ENCODE peak calls at places on chromosomes 3 and 15, in four cellular contexts. One of them, this sample, is unnamed.

GRCh38 chr15:77713281-77713680 is 80.6 kb upstream of the LINGO1 start:
- DNase-seq in ovary: no peak
- DNase-seq in suprapubic skin: no peak
- DNase-seq in tibial nerve: no peak
- DNase-seq in this sample: no peak

GRCh38 chr3:184491867-184492615 is 69.5 kb upstream of the EPHB3 start:
- DNase-seq in ovary: peak; percentile 51
- DNase-seq in suprapubic skin: no peak
- DNase-seq in tibial nerve: no peak
- DNase-seq in this sample: no peak

GRCh38 chr15:79682285-79682684 is 214.5 kb downstream of the MTHFS start:
- DNase-seq in ovary: peak; percentile 39
- DNase-seq in suprapubic skin: no peak
- DNase-seq in tibial nerve: no peak
- DNase-seq in this sample: no peak

GRCh38 chr3:20104167-20104661 is 64.0 kb downstream of the KAT2B start:
- DNase-seq in ovary: no peak
- DNase-seq in suprapubic skin: no peak
- DNase-seq in tibial nerve: no peak
- DNase-seq in this sample: no peak

GRCh38 chr15:59918994-59919951 is 84.8 kb upstream of the FOXB1 start:
- DNase-seq in ovary: no peak
- DNase-seq in suprapubic skin: no peak
- DNase-seq in tibial nerve: no peak
- DNase-seq in this sample: no peak

GRCh38 chr3:53217175-53217574 is 38.6 kb downstream of the TKT start:
- DNase-seq in ovary: no peak
- DNase-seq in suprapubic skin: no peak
- DNase-seq in tibial nerve: no peak
- DNase-seq in this sample: no peak

GRCh38 chr15:89122532-89123525 is 34.6 kb downstream of the ABHD2 start:
- DNase-seq in ovary: no peak
- DNase-seq in suprapubic skin: no peak
- DNase-seq in tibial nerve: no peak
- DNase-seq in this sample: no peak

GRCh38 chr3:42504334-42505202 is 2.1 kb downstream of the VIPR1 start:
- DNase-seq in ovary: no peak
- DNase-seq in suprapubic skin: peak; percentile 60
- DNase-seq in tibial nerve: no peak
- DNase-seq in this sample: peak; percentile 46

GRCh38 chr15:81013396-81013929 is 12.7 kb downstream of the TLNRD1 start:
- DNase-seq in ovary: no peak
- DNase-seq in suprapubic skin: no peak
- DNase-seq in tibial nerve: no peak
- DNase-seq in this sample: no peak

GRCh38 chr3:66297917-66298316 is 77.1 kb downstream of the SLC25A26 start:
- DNase-seq in ovary: no peak
- DNase-seq in suprapubic skin: no peak
- DNase-seq in tibial nerve: no peak
- DNase-seq in this sample: no peak

GRCh38 chr3:42179110-42179725 is 86.8 kb downstream of the CCK start:
- DNase-seq in ovary: peak; percentile 35
- DNase-seq in suprapubic skin: peak; percentile 49
- DNase-seq in tibial nerve: no peak
- DNase-seq in this sample: peak; percentile 65

GRCh38 chr3:194160158-194160557 is 24.2 kb downstream of the HES1 start:
- DNase-seq in ovary: no peak
- DNase-seq in suprapubic skin: no peak
- DNase-seq in tibial nerve: no peak
- DNase-seq in this sample: no peak

GRCh38 chr15:56919708-56920637 is 1.5 kb downstream of the TCF12 start:
- DNase-seq in ovary: peak; percentile 63
- DNase-seq in suprapubic skin: peak; percentile 63
- DNase-seq in tibial nerve: no peak
- DNase-seq in this sample: peak; percentile 75

GRCh38 chr3:184740509-184741258 is 28.8 kb upstream of the MAGEF1 start:
- DNase-seq in ovary: peak; percentile 5
- DNase-seq in suprapubic skin: peak; percentile 58
- DNase-seq in tibial nerve: no peak
- DNase-seq in this sample: no peak

GRCh38 chr3:63429905-63430304 is 151.8 kb downstream of the SYNPR start:
- DNase-seq in ovary: no peak
- DNase-seq in suprapubic skin: no peak
- DNase-seq in tibial nerve: no peak
- DNase-seq in this sample: no peak

GRCh38 chr3:97889814-97890213 is 68.0 kb downstream of the CRYBG3 start:
- DNase-seq in ovary: no peak
- DNase-seq in suprapubic skin: no peak
- DNase-seq in tibial nerve: no peak
- DNase-seq in this sample: no peak

GRCh38 chr3:144444061-144444460 is 472.4 kb downstream of the DIPK2A start:
- DNase-seq in ovary: no peak
- DNase-seq in suprapubic skin: no peak
- DNase-seq in tibial nerve: no peak
- DNase-seq in this sample: no peak

GRCh38 chr15:48190932-48191573 is 412 bp upstream of the CTXN2 start:
- DNase-seq in ovary: peak; percentile 70
- DNase-seq in suprapubic skin: no peak
- DNase-seq in tibial nerve: peak; percentile 22
- DNase-seq in this sample: no peak

GRCh38 chr3:46228259-46229222 is 13.7 kb upstream of the CCR3 start:
- DNase-seq in ovary: no peak
- DNase-seq in suprapubic skin: peak; percentile 81
- DNase-seq in tibial nerve: no peak
- DNase-seq in this sample: peak; percentile 77

GRCh38 chr3:12490547-12490946 is 6.3 kb downstream of the TSEN2 start:
- DNase-seq in ovary: no peak
- DNase-seq in suprapubic skin: no peak
- DNase-seq in tibial nerve: no peak
- DNase-seq in this sample: no peak

GRCh38 chr15:74815121-74815933 is 2.7 kb downstream of the LMAN1L start:
- DNase-seq in ovary: no peak
- DNase-seq in suprapubic skin: no peak
- DNase-seq in tibial nerve: no peak
- DNase-seq in this sample: no peak

GRCh38 chr15:74820056-74820455 is 6.4 kb upstream of the CPLX3 start:
- DNase-seq in ovary: no peak
- DNase-seq in suprapubic skin: no peak
- DNase-seq in tibial nerve: no peak
- DNase-seq in this sample: no peak

GRCh38 chr15:74815961-74816360 is 3.3 kb downstream of the LMAN1L start:
- DNase-seq in ovary: no peak
- DNase-seq in suprapubic skin: no peak
- DNase-seq in tibial nerve: no peak
- DNase-seq in this sample: no peak

GRCh38 chr15:74816624-74817369 is 4.2 kb downstream of the LMAN1L start:
- DNase-seq in ovary: no peak
- DNase-seq in suprapubic skin: no peak
- DNase-seq in tibial nerve: no peak
- DNase-seq in this sample: no peak

GRCh38 chr15:74817370-74817737 is 4.7 kb downstream of the LMAN1L start:
- DNase-seq in ovary: no peak
- DNase-seq in suprapubic skin: no peak
- DNase-seq in tibial nerve: no peak
- DNase-seq in this sample: no peak
- TF ChIP-seq CTCF in ovary: no peak
- TF ChIP-seq CTCF in suprapubic skin: no peak
- TF ChIP-seq CTCF in tibial nerve: no peak
- TF ChIP-seq CTCF in this sample: no peak

DNA sequence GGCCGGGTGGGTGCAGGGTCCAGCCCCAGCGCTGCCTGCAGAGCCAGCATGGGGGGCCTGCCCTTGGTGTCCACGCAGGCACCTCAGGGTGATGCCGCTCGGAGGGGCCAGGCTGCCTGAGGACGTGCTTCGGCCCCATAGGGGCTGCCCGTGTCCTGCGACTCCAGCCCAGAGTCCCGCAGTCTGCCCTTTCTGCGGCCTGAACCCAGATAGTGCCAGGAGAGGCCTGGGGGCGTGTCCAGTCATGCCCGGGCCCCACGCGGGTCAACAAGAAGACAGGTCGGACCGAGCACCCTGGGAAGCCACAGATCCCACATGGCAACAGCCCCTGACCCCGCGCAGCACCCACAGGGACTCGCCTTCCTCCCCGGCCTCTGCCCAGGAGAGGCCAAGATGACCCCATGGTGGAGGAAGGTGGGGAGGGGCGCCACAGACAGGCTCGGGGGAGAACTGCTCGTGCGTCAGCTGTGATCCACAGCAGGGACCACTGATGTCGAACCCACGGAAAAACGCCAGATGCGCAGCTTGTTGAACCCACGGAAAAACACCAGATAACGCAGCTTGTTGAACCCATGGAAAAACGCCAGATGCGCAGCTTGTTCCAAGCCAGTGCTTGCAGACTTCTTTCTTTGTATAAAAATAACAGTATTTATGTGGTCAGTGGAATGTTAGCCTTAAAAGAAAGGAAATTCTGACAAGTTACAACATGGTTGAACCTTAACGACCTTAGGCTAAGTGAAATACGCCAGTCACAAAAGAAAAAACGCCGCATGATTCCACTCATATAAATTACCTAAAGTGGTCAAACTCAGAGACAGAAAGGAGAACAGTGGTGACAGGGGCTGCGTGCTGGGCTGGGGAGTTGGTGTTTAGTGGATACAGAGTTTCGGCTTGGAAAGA is 28.5 kb downstream of the CYFIP1 start:
- DNase-seq in ovary: peak; percentile 70
- DNase-seq in suprapubic skin: peak; percentile 56
- DNase-seq in tibial nerve: no peak
- DNase-seq in this sample: peak; percentile 75
- TF ChIP-seq EP300 in ovary: no peak
- TF ChIP-seq EP300 in suprapubic skin: no peak
- TF ChIP-seq EP300 in tibial nerve: no peak
- TF ChIP-seq EP300 in this sample: no peak

DNA sequence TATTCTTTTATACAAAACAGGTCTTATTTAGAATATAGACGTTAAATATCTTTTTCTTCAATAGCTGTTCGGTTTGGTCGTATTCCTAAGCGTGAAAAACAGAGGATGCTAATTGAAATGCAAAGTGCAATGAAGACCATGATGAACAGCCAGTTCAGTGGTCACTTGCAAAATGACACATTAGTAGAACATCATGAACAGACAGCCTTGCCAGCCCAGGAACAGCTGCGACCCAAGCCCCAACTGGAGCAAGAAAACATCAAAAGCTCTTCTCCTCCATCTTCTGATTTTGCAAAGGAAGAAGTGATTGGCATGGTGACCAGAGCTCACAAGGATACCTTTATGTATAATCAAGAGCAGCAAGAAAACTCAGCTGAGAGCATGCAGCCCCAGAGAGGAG is 16.8 kb downstream of the NR1D2 start:
- DNase-seq in ovary: no peak
- DNase-seq in suprapubic skin: no peak
- DNase-seq in tibial nerve: no peak
- DNase-seq in this sample: no peak
- H3K36me3 ChIP-seq in ovary: no peaks in the 10 kb centered on the region
- H3K36me3 ChIP-seq in suprapubic skin: peaks cover 47% of the 10 kb centered on the region
- H3K36me3 ChIP-seq in tibial nerve: peaks cover 3% of the 10 kb centered on the region
- H3K36me3 ChIP-seq in this sample: no peaks in the 10 kb centered on the region

GRCh38 chr3:50210510-50211367 is 5.7 kb downstream of the SLC38A3 start:
- DNase-seq in ovary: no peak
- DNase-seq in suprapubic skin: no peak
- DNase-seq in tibial nerve: no peak
- DNase-seq in this sample: no peak

GRCh38 chr3:50212971-50213370 is 7.9 kb downstream of the SLC38A3 start:
- DNase-seq in ovary: no peak
- DNase-seq in suprapubic skin: no peak
- DNase-seq in tibial nerve: no peak
- DNase-seq in this sample: no peak

GRCh38 chr3:50213383-50213782 is 8.3 kb downstream of the SLC38A3 start:
- DNase-seq in ovary: no peak
- DNase-seq in suprapubic skin: no peak
- DNase-seq in tibial nerve: no peak
- DNase-seq in this sample: no peak

GRCh38 chr3:50211930-50212329 is 6.9 kb downstream of the SLC38A3 start:
- DNase-seq in ovary: no peak
- DNase-seq in suprapubic skin: no peak
- DNase-seq in tibial nerve: no peak
- DNase-seq in this sample: no peak

DNA sequence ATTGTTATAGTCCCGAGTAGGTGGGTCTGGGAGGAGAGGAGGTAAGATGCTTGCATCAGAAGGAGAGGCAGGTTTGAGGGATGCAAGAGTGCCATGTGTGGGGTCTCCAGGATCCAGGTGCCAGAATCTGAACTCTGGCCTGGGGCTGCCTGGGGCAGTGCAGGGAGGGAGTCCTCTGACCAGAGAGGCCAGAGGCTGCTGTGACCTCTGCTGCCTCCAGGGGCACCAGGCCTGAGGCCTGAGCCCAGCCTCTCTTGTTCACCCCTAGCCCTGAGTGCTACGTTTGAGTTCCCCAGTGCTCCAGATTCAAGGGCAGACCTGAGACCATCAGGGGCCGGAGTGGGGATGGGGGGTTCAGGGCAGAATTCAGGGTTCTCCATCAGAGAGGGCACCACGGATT is 7.4 kb downstream of the SLC38A3 start:
- DNase-seq in ovary: no peak
- DNase-seq in suprapubic skin: no peak
- DNase-seq in tibial nerve: no peak
- DNase-seq in this sample: no peak
- TF ChIP-seq CTCF in ovary: no peak
- TF ChIP-seq CTCF in suprapubic skin: no peak
- TF ChIP-seq CTCF in tibial nerve: no peak
- TF ChIP-seq CTCF in this sample: no peak

GRCh38 chr15:100602064-100602821 is at the start of the genes ASB7 and LINS1:
- DNase-seq in ovary: peak; percentile 100
- DNase-seq in suprapubic skin: peak; percentile 100
- DNase-seq in tibial nerve: peak; percentile 99
- DNase-seq in this sample: peak; percentile 100
- TF ChIP-seq EP300 in ovary: peak; percentile 78
- TF ChIP-seq EP300 in suprapubic skin: no peak
- TF ChIP-seq EP300 in tibial nerve: peak; percentile 93
- TF ChIP-seq EP300 in this sample: no peak

This sample was measured in sigmoid colon.